ENCODE peak calls at places on chromosomes 3 and 15, in eight cellular contexts. Q, B, E, J, O, S, P and U are unnamed samples.

GRCh38 chr15:80093854-80094418 is 34.5 kb downstream of the ZFAND6 start:
- DNase-seq in Q (no peak), B (peak; percentile 72), E (no peak), J (peak; percentile 46), O (peak; percentile 83), S (peak; percentile 53), P (peak; percentile 67), U (no peak)

GRCh38 chr15:72340366-72340765 is 20.4 kb upstream of the CELF6 start:
- DNase-seq in Q (no peak), B (no peak), E (no peak), J (peak; percentile 23), O (no peak), S (no peak), P (no peak), U (no peak)

GRCh38 chr3:17640466-17640865 is 102.0 kb downstream of the TBC1D5 start:
- DNase-seq in Q (no peak), B (no peak), E (no peak), J (no peak), O (no peak), S (no peak), P (no peak), U (no peak)

GRCh38 chr3:176469694-176470205 is 727.5 kb downstream of the TBL1XR1 start:
- DNase-seq in Q (no peak), B (no peak), E (no peak), J (peak; percentile 32), O (no peak), S (no peak), P (no peak), U (no peak)

GRCh38 chr3:185423178-185423577 is 60.2 kb downstream of the MAP3K13 start:
- DNase-seq in Q (no peak), B (peak; percentile 61), E (no peak), J (peak; percentile 36), O (no peak), S (peak; percentile 30), P (peak; percentile 37), U (no peak)

GRCh38 chr3:11494131-11494916 is 149.4 kb downstream of the VGLL4 start:
- DNase-seq in Q (no peak), B (no peak), E (no peak), J (no peak), O (no peak), S (no peak), P (no peak), U (no peak)

GRCh38 chr15:96331942-96332853 is 1.7 kb downstream of the NR2F2 start:
- DNase-seq in Q (peak; percentile 91), B (peak; percentile 75), E (no peak), J (peak; percentile 79), O (no peak), S (no peak), P (no peak), U (no peak)

GRCh38 chr3:68560728-68561127 is 371.6 kb downstream of the TAFA4 start:
- DNase-seq in Q (no peak), B (no peak), E (no peak), J (no peak), O (no peak), S (no peak), P (no peak), U (no peak)

GRCh38 chr15:81184188-81184587 is 12.5 kb upstream of the IL16 start:
- DNase-seq in Q (peak; percentile 91), B (no peak), E (no peak), J (no peak), O (no peak), S (no peak), P (no peak), U (no peak)

GRCh38 chr3:67863869-67864268 is 209.5 kb upstream of the SUCLG2 start:
- DNase-seq in Q (no peak), B (no peak), E (no peak), J (peak; percentile 36), O (no peak), S (no peak), P (no peak), U (no peak)

GRCh38 chr3:143731776-143732175 is 116.5 kb downstream of the SLC9A9 start:
- DNase-seq in Q (no peak), B (peak; percentile 18), E (no peak), J (no peak), O (no peak), S (no peak), P (no peak), U (no peak)

GRCh38 chr15:25774871-25775270 is 88.3 kb downstream of the ATP10A start:
- DNase-seq in Q (no peak), B (no peak), E (no peak), J (no peak), O (no peak), S (no peak), P (no peak), U (no peak)

GRCh38 chr3:12462159-12462962 is 21.9 kb upstream of the TSEN2 start:
- DNase-seq in Q (no peak), B (no peak), E (no peak), J (no peak), O (no peak), S (no peak), P (no peak), U (no peak)

GRCh38 chr15:29692527-29692926 is 129.7 kb downstream of the TJP1 start:
- DNase-seq in Q (no peak), B (no peak), E (no peak), J (peak; percentile 64), O (no peak), S (no peak), P (no peak), U (no peak)

GRCh38 chr15:25248583-25249235 is 190.1 kb downstream of the UBE3A start:
- DNase-seq in Q (peak; percentile 82), B (peak; percentile 0), E (no peak), J (no peak), O (no peak), S (peak; percentile 22), P (peak; percentile 11), U (peak; percentile 11)

GRCh38 chr15:78322243-78322642 is 17.9 kb upstream of the CRABP1 start:
- DNase-seq in Q (no peak), B (no peak), E (no peak), J (peak; percentile 35), O (no peak), S (no peak), P (peak; percentile 39), U (no peak)

GRCh38 chr3:106263556-106263955 is 394.7 kb upstream of the CBLB start:
- DNase-seq in Q (no peak), B (no peak), E (no peak), J (no peak), O (no peak), S (no peak), P (no peak), U (no peak)

GRCh38 chr3:12180218-12180617 is 21.5 kb upstream of the TIMP4 start:
- DNase-seq in Q (peak; percentile 85), B (peak; percentile 63), E (no peak), J (peak; percentile 46), O (no peak), S (peak; percentile 78), P (peak; percentile 78), U (no peak)

GRCh38 chr15:55774113-55774970 is 31.4 kb upstream of the PRTG start:
- DNase-seq in Q (no peak), B (peak; percentile 39), E (no peak), J (peak; percentile 60), O (no peak), S (peak; percentile 29), P (no peak), U (no peak)

GRCh38 chr15:27061739-27062138 is 90.8 kb downstream of the GABRG3 start:
- DNase-seq in Q (no peak), B (no peak), E (no peak), J (peak; percentile 25), O (no peak), S (no peak), P (no peak), U (no peak)

GRCh38 chr15:51737538-51738305 is at the start of gene LYSMD2:
- DNase-seq in Q (peak; percentile 95), B (peak; percentile 85), E (no peak), J (peak; percentile 54), O (peak; percentile 75), S (peak; percentile 78), P (peak; percentile 88), U (peak; percentile 58)

GRCh38 chr15:51736069-51736468 is 1.4 kb downstream of the LYSMD2 start:
- DNase-seq in Q (no peak), B (no peak), E (no peak), J (no peak), O (no peak), S (no peak), P (no peak), U (no peak)

GRCh38 chr15:51735611-51736010 is 1.8 kb downstream of the LYSMD2 start:
- DNase-seq in Q (no peak), B (no peak), E (no peak), J (no peak), O (no peak), S (no peak), P (no peak), U (no peak)

GRCh38 chr15:51738553-51738952 is 1.1 kb upstream of the LYSMD2 start:
- DNase-seq in Q (no peak), B (no peak), E (no peak), J (no peak), O (no peak), S (no peak), P (no peak), U (no peak)

GRCh38 chr15:51736646-51737537 is 563 bp downstream of the LYSMD2 start:
- DNase-seq in Q (peak; percentile 88), B (peak; percentile 60), E (no peak), J (peak; percentile 50), O (peak; percentile 32), S (peak; percentile 53), P (peak; percentile 45), U (no peak)
- TF ChIP-seq POLR2A in Q (no peak), B (no peak), E (no peak), J (no peak), O (no peak), S (no peak), P (no peak), U (no peak)

DNA sequence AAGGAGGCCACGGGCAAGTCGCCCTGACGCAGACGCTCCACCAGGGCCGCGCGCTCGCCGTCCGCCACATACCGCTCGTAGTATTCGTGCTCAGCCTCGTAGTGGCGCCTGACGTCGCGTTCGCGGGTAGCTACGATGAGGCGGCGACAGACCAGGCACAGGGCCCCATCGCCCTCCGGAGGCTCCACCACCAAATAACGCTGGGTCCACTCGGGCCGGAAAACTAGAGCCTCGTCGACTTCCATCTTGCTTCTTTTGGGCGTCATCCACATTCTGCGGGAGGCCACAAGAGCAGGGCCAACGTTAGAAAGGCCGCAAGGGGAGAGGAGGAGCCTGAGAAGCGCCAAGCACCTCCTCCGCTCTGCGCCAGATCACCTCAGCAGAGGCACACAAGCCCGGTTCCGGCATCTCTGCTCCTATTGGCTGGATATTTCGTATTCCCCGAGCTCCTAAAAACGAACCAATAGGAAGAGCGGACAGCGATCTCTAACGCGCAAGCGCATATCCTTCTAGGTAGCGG is at the start of gene EPM2AIP1:
- DNase-seq in Q (peak; percentile 100), B (peak; percentile 99), E (no peak), J (no peak), O (peak; percentile 100), S (no peak), P (peak; percentile 99), U (no peak)
- TF ChIP-seq POLR2A in Q (no peak), B (peak; percentile 95), E (peak; percentile 96), J (peak; percentile 85), O (peak; percentile 98), S (no peak), P (peak; percentile 97), U (peak; percentile 71)

GRCh38 chr3:184238246-184238818 is 8.9 kb downstream of the VWA5B2 start:
- DNase-seq in Q (no peak), B (no peak), E (no peak), J (no peak), O (no peak), S (no peak), P (no peak), U (no peak)
- TF ChIP-seq POLR2A in Q (no peak), B (no peak), E (no peak), J (no peak), O (no peak), S (no peak), P (no peak), U (no peak)

GRCh38 chr3:10305331-10305902 is 12.7 kb upstream of the GHRL start:
- DNase-seq in Q (no peak), B (no peak), E (no peak), J (no peak), O (no peak), S (no peak), P (no peak), U (no peak)
- TF ChIP-seq POLR2A in Q (no peak), B (no peak), E (no peak), J (no peak), O (no peak), S (no peak), P (no peak), U (no peak)